ENCODE peak calls at places on chromosomes 5 and 9, in four cellular contexts. O, V, W and P are unnamed samples.
A peak's percentile ranks its signal among the peaks of the same experiment; 100 is the strongest.

GRCh38 chr9:114098660-114099522 is at the start of gene KIF12:
- DNase-seq in O (peak; percentile 87), V (no peak), W (peak; percentile 92), P (peak; percentile 74)

GRCh38 chr5:8601831-8602354 is 732.9 kb downstream of the MTRR start:
- DNase-seq in W (no peak), O (no peak), V (no peak), P (no peak)

GRCh38 chr9:130820135-130820738 is 14.8 kb upstream of the ABL1 start:
- DNase-seq in O (no peak), W (no peak), V (no peak), P (no peak)

GRCh38 chr5:134070979-134071849 is 43.3 kb upstream of the TCF7 start:
- DNase-seq in O (no peak), W (peak; percentile 54), V (peak; percentile 54), P (peak; percentile 72)

GRCh38 chr9:100525563-100525962 is 52.3 kb upstream of the CAVIN4 start:
- DNase-seq in V (no peak), W (no peak), O (no peak), P (no peak)

GRCh38 chr5:142432369-142432863 is 107.6 kb upstream of the SPRY4 start:
- DNase-seq in O (no peak), V (no peak), W (peak; percentile 42), P (no peak)

GRCh38 chr5:53211799-53212198 is 102.2 kb upstream of the MOCS2 start:
- DNase-seq in W (no peak), V (no peak), O (no peak), P (no peak)

GRCh38 chr9:27160636-27161035 is 51.6 kb downstream of the TEK start:
- DNase-seq in V (no peak), O (no peak), W (no peak), P (no peak)

GRCh38 chr5:14628346-14628745 is 36.2 kb upstream of the OTULIN start:
- DNase-seq in V (no peak), O (no peak), W (peak; percentile 16), P (peak; percentile 50)

GRCh38 chr5:119930490-119930889 is 301.1 kb downstream of the FAM170A start:
- DNase-seq in V (no peak), O (no peak), W (no peak), P (no peak)

GRCh38 chr5:39405489-39405888 is 19.3 kb downstream of the DAB2 start:
- DNase-seq in O (no peak), V (no peak), W (no peak), P (no peak)
- TF ChIP-seq POLR2A in O (no peak), V (no peak), W (no peak), P (no peak)

DNA sequence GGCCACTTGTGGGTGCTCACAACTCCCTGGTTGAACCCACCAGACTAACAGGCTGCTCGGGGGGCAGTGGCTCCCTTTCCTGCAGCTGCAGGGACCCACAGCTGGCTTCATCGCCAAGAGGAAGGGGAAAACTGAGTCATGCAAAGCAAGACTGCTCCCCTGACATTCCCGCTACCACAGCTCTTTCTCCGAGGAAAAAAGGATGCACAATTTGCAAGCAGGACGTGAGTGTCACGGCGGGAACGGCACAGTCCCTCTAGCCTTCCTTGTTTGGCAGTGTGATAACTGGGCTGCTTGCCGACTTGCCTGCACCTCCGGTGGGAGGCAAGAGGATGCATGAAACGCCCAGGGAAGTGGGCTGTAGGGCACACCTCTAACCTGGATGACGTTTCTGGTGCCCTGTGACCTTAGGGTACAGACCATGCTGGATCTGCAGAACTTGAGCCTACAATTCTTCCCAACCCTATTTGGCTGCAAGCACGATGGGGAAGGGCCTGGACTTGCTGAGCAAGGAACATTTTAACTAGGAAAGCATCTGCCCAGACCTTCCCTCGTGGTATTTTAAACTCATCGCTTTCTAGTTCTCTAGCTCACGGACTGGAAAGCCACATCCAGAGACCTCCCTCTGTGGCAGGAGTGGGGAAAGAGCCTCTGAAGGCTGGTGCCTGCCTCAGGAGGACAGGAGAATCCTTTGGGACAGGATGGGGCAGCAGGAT is 7.8 kb downstream of the SH3PXD2B start:
- DNase-seq in O (no peak), V (no peak), W (no peak), P (no peak)
- H3K4me3 ChIP-seq in O (peak overlapping the region; percentile 29), V (no peak overlapping the region), W (no peak overlapping the region), P (no peak overlapping the region)

GRCh38 chr5:34772691-34773090 is 66.3 kb upstream of the TTC23L start:
- DNase-seq in W (no peak), V (no peak), O (no peak), P (no peak)
- TF ChIP-seq POLR2A in W (no peak), V (no peak), O (no peak), P (no peak)

GRCh38 chr9:77841739-77842386 is 189.7 kb downstream of the GNAQ start:
- DNase-seq in W (no peak), O (no peak), V (no peak), P (no peak)

GRCh38 chr9:77847626-77848025 is 184.0 kb downstream of the GNAQ start:
- DNase-seq in V (no peak), W (no peak), O (no peak), P (no peak)

GRCh38 chr9:77846957-77847574 is 184.5 kb downstream of the GNAQ start:
- DNase-seq in O (no peak), W (no peak), V (no peak), P (no peak)

GRCh38 chr9:77843088-77843985 is 188.3 kb downstream of the GNAQ start:
- DNase-seq in V (no peak), W (no peak), O (no peak), P (no peak)

GRCh38 chr9:77844415-77844814 is 187.2 kb downstream of the GNAQ start:
- DNase-seq in W (no peak), O (no peak), V (no peak), P (no peak)
- H3K4me3 ChIP-seq in W (no peak overlapping the region), O (no peak overlapping the region), V (no peak overlapping the region), P (no peak overlapping the region)

GRCh38 chr5:34835664-34836063 is 3.3 kb upstream of the TTC23L start:
- DNase-seq in O (no peak), W (no peak), V (no peak), P (no peak)

GRCh38 chr5:34841816-34842215 is 2.9 kb downstream of the TTC23L start:
- DNase-seq in V (no peak), O (no peak), W (no peak), P (no peak)

GRCh38 chr5:34842554-34842953 is 3.6 kb downstream of the TTC23L start:
- DNase-seq in V (no peak), W (no peak), O (peak; percentile 52), P (no peak)

GRCh38 chr5:34834794-34835089 is 4.2 kb upstream of the TTC23L start:
- DNase-seq in O (no peak), V (no peak), W (no peak), P (no peak)

GRCh38 chr5:34838785-34839714 is at the start of gene TTC23L:
- DNase-seq in V (peak; percentile 93), W (peak; percentile 96), O (peak; percentile 86), P (peak; percentile 96)
- TF ChIP-seq POLR2A in V (peak; percentile 44), W (peak; percentile 92), O (peak; percentile 53), P (peak; percentile 94)